ENCODE peak calls at places on chromosomes 12 and 14, in five cellular contexts. R is adrenal gland, N is suprapubic skin, Q is GM12892, V is heart left ventricle. C is an unnamed sample.

GRCh38 chr12:116434155-116435065 is 124.8 kb upstream of the MAP1LC3B2 start:
- DNase-seq in R (peak), N (peak), Q (no peak), V (peak), C (peak)

GRCh38 chr12:34404377-34405285 is 382.3 kb downstream of the ALG10 start:
- DNase-seq in R (no peak), N (peak), Q (no peak), V (peak), C (no peak)

GRCh38 chr12:49346659-49347306 is at the start of gene DNAJC22:
- DNase-seq in R (no peak), N (no peak), Q (no peak), V (no peak), C (no peak)

GRCh38 chr14:96143906-96144305 is 60.7 kb upstream of the BDKRB2 start:
- DNase-seq in R (no peak), N (no peak), Q (no peak), V (no peak), C (no peak)

GRCh38 chr12:9724023-9724422 is 8.9 kb downstream of the CLECL1 start:
- DNase-seq in R (no peak), N (no peak), Q (no peak), V (no peak), C (no peak)

GRCh38 chr12:26106347-26106746 is 18.5 kb downstream of the BHLHE41 start:
- DNase-seq in R (no peak), N (no peak), Q (no peak), V (no peak), C (no peak)

GRCh38 chr12:55742719-55743130 is at the start of gene GDF11:
- DNase-seq in R (peak), N (no peak), Q (peak), V (peak), C (peak)

GRCh38 chr12:122368361-122369073 is 54.0 kb downstream of the CLIP1 start:
- DNase-seq in R (peak), N (no peak), Q (no peak), V (no peak), C (no peak)

GRCh38 chr14:49550284-49551184 is 35.6 kb downstream of the RPS29 start:
- DNase-seq in R (no peak), N (no peak), Q (no peak), V (no peak), C (no peak)

GRCh38 chr14:105563347-105563737 is 37.0 kb downstream of the TMEM121 start:
- DNase-seq in R (no peak), N (peak), Q (no peak), V (no peak), C (no peak)

GRCh38 chr12:120175062-120175461 is 19.5 kb downstream of the GCN1 start:
- DNase-seq in R (no peak), N (no peak), Q (no peak), V (no peak), C (no peak)

GRCh38 chr14:77311217-77311616 is 9.5 kb downstream of the POMT2 start:
- DNase-seq in R (no peak), N (no peak), Q (no peak), V (no peak), C (no peak)

GRCh38 chr12:1927751-1928351 is 9.4 kb upstream of the CACNA2D4 start:
- DNase-seq in R (no peak), N (peak), Q (no peak), V (peak), C (no peak)

GRCh38 chr14:92040431-92041040 is 677 bp upstream of the TRIP11 start:
- DNase-seq in R (peak), N (no peak), Q (no peak), V (no peak), C (peak)

GRCh38 chr12:127628655-127629054 is 638.3 kb upstream of the TMEM132C start:
- DNase-seq in R (no peak), N (no peak), Q (no peak), V (no peak), C (peak)

DNA sequence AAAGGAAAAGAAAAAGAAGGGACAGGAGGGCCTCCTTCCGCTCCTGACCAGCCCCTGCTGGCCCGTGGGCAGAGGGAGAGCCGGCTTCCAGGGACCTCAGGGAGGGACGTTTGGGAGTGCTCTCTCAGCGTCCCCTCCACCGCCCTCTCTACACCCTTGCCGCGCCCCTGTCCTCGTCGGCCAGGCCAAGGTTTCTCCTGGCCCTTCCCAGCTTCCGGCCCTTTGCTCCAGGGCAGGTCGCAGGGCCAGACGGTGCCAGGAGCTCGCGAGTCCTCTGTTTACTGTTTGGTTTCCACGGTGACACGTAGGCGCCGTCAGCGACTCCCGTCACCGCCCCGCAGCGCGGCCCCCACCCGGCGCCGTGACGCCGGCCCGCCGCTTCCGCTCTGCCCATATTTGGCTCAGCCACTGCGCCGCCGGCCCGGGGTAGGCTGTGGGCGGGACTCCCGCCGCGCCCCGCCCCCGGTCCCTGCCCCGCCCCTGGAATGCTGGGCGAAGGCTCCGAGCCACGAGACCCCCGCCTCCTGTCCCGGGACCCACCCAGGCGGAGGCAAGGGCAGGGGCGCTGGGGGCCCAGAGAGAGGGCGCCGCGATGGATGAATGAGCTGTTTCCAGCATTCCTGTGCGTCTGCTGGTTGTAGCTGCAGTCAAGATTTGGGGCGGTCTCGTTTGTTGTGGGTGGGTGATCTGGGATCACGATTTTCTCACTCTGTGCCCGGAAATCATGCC is 15.5 kb downstream of the FOS start:
- DNase-seq in R (peak), N (peak), Q (peak), V (peak), C (no peak)
- TF ChIP-seq POLR2A in R (peak), N (no peak), Q (no peak), V (peak), C (no peak)

GRCh38 chr12:50506753-50507473 is 2.1 kb downstream of the DIP2B start:
- DNase-seq in R (no peak), N (no peak), Q (no peak), V (no peak), C (no peak)
- TF ChIP-seq POLR2A in R (no peak), N (no peak), Q (no peak), V (no peak), C (no peak)

GRCh38 chr12:53302903-53303302 is 3.4 kb downstream of the MYG1 start:
- DNase-seq in R (no peak), N (no peak), Q (no peak), V (no peak), C (no peak)

GRCh38 chr12:53300187-53300586 is 692 bp downstream of the MYG1 start:
- DNase-seq in R (peak), N (no peak), Q (no peak), V (no peak), C (peak)

GRCh38 chr12:53298154-53298553 is 1.3 kb upstream of the MYG1 start:
- DNase-seq in R (peak), N (no peak), Q (no peak), V (no peak), C (no peak)

GRCh38 chr12:53299101-53299453 is 418 bp upstream of the MYG1 start:
- DNase-seq in R (peak), N (no peak), Q (no peak), V (no peak), C (no peak)

GRCh38 chr12:53299454-53300180 is at the start of gene MYG1:
- DNase-seq in R (peak), N (peak), Q (peak), V (peak), C (peak)
- TF ChIP-seq POLR2A in R (peak), N (no peak), Q (peak), V (peak), C (peak)

GRCh38 chr12:54304187-54304810 is 3.5 kb upstream of the NFE2 start:
- DNase-seq in R (peak), N (peak), Q (no peak), V (peak), C (peak)
- TF ChIP-seq POLR2A in R (no peak), N (no peak), Q (no peak), V (no peak), C (no peak)

DNA sequence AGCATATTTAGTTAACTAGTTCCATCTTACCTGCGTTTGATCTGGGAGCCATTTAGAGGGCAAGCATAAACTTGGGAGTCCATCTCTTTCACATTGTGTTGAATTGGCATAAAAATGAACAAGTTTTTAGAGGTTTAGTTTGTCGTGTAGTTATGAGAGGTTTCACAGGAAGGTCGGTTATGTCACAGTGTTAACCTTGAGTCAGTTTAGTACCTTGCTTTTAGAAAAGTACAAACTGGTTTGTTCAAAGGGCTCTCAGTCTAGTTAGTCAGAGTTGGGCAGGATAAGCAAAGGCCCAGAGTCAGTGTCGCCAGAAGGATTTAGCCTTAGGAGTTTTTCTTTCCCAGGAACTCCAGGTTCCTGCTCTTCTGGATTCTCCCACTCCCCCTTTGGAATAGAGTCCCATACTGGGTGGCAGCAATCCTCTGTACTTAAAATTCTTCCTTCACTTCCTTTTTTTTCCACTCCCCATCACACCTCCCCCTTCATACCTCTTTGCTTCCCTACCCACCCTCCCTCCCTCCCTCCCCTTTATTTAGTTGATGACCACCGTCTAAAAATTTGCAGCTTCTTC is 12.0 kb downstream of the PCBP2 start:
- DNase-seq in R (no peak), N (no peak), Q (no peak), V (no peak), C (no peak)
- TF ChIP-seq POLR2A in R (no peak), N (no peak), Q (peak), V (no peak), C (no peak)

GRCh38 chr12:95548056-95548538 is 3.2 kb downstream of the USP44 start:
- DNase-seq in R (peak), N (no peak), Q (no peak), V (no peak), C (no peak)

GRCh38 chr12:95547522-95548055 is 3.7 kb downstream of the USP44 start:
- DNase-seq in R (no peak), N (no peak), Q (no peak), V (no peak), C (no peak)

GRCh38 chr12:95549392-95550084 is 1.7 kb downstream of the USP44 start:
- DNase-seq in R (no peak), N (no peak), Q (no peak), V (no peak), C (no peak)

GRCh38 chr12:95546491-95546813 is 4.8 kb downstream of the USP44 start:
- DNase-seq in R (no peak), N (no peak), Q (no peak), V (no peak), C (no peak)

DNA sequence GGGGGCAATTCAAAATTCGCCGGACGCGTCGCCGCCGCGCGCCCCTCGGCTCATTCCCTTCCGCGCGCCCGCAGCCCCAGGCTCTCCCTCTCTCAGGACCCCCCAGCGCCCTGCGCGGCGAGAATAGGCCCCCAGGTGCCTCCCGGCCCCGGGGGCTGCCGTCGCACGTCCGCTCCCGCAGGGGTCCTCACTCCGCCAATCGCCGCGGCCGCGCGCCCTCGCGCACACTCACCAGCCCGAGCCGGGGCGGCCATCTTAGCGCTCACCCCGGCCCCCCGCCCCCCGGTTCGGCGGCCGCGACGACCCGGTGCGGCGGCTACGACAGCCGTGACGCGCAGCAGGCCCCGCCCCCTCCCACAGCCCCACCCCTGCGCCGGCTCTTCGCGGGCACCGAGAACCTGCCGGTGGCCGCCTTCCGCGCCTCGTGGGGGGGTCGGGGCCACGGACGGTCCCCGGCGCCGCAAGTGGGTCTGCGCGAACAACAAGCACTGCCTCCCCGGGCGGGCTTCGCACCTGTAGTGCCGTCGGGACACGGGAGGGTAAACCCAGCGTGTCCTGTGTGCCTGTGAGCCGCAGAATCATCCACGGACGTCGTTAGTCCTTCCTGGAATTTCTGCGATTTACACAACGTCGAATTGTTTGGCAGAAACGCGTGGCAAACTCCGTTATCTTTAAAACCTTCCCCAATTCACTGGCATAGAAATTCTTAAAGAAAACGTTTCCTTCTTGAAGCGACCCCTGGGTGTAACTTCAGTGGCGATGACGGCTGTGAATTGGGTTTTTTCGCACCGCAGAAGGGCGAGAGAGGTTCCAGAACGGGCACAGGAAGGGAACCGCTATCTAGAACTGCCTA is 2.5 kb downstream of the USP44 start:
- DNase-seq in R (peak), N (no peak), Q (no peak), V (no peak), C (no peak)
- TF ChIP-seq POLR2A in R (peak), N (no peak), Q (no peak), V (no peak), C (no peak)

C was measured in H54.